ENCODE peak calls at places on chromosomes 13 and 19, in ten cellular contexts. M is IMR-90; P is Peyer's patch; A is dorsolateral prefrontal cortex; O is heart right ventricle; K is lower lobe of right lung; H is PC-9; T is gastrocnemius medialis; S is CD4-positive, alpha-beta T cell; J is tibial artery. W is an unnamed sample.
A peak's percentile ranks its signal among the peaks of the same experiment; 100 is the strongest.

GRCh38 chr19:5103812-5104410 is 135.0 kb downstream of the KDM4B start:
- DNase-seq in M (no peak), P (no peak), A (no peak), O (no peak), K (no peak), H (no peak), T (no peak), S (no peak), J (no peak), W (no peak)

GRCh38 chr13:71880753-71881541 is 13.9 kb upstream of the DACH1 start:
- DNase-seq in M (no peak), P (no peak), A (no peak), O (no peak), K (no peak), H (no peak), T (no peak), S (no peak), J (no peak), W (no peak)

GRCh38 chr19:3154957-3155736 is 19.3 kb downstream of the GNA15 start:
- DNase-seq in M (peak; percentile 99), P (no peak), A (no peak), O (peak; percentile 68), K (peak; percentile 82), H (peak; percentile 55), T (peak; percentile 52), S (peak; percentile 73), J (peak; percentile 81), W (peak; percentile 78)

GRCh38 chr13:50650478-50650877 is 193.0 kb downstream of the DLEU7 start:
- DNase-seq in M (no peak), P (no peak), A (no peak), O (no peak), K (no peak), H (no peak), T (no peak), S (no peak), J (no peak), W (no peak)

GRCh38 chr19:16164222-16164890 is 9.0 kb downstream of the CIB3 start:
- DNase-seq in M (no peak), P (peak; percentile 60), A (no peak), O (no peak), K (no peak), H (no peak), T (no peak), S (no peak), J (no peak), W (no peak)

GRCh38 chr13:44191504-44192171 is 182.0 kb upstream of the SERP2 start:
- DNase-seq in M (peak; percentile 70), P (no peak), A (peak; percentile 45), O (no peak), K (no peak), H (no peak), T (peak; percentile 68), S (peak; percentile 11), J (peak; percentile 51), W (no peak)

GRCh38 chr19:48418317-48419064 is 25.0 kb downstream of the GRIN2D start:
- DNase-seq in M (peak; percentile 23), P (no peak), A (no peak), O (no peak), K (no peak), H (no peak), T (no peak), S (no peak), J (no peak), W (no peak)

GRCh38 chr19:56971230-56971629 is 130.7 kb upstream of the PEG3 start:
- DNase-seq in M (no peak), P (no peak), A (no peak), O (no peak), K (no peak), H (no peak), T (no peak), S (no peak), J (no peak), W (no peak)

GRCh38 chr13:64553411-64554129 is 2676.6 kb downstream of the PCDH9 start:
- DNase-seq in M (peak; percentile 42), P (no peak), A (no peak), O (no peak), K (no peak), H (no peak), T (no peak), S (no peak), J (no peak), W (no peak)

GRCh38 chr19:16851031-16851712 is 22.0 kb downstream of the SIN3B start:
- DNase-seq in M (peak; percentile 77), P (no peak), A (no peak), O (no peak), K (no peak), H (no peak), T (no peak), S (no peak), J (no peak), W (no peak)

GRCh38 chr19:556611-557382 is 12.9 kb downstream of the GZMM start:
- DNase-seq in M (no peak), P (no peak), A (no peak), O (no peak), K (peak; percentile 49), H (peak; percentile 30), T (peak; percentile 6), S (no peak), J (no peak), W (no peak)

GRCh38 chr19:18468517-18468916 is 30.6 kb upstream of the ISYNA1 start:
- DNase-seq in M (no peak), P (no peak), A (no peak), O (no peak), K (no peak), H (no peak), T (peak; percentile 96), S (no peak), J (no peak), W (no peak)
- TF ChIP-seq CTCF in M (no peak), P (no peak), A (no peak), O (no peak), K (no peak), H (no peak), T (no peak), S (no peak), J (no peak), W (no peak)

GRCh38 chr19:40512110-40512472 is 45.3 kb downstream of the SPTBN4 start:
- DNase-seq in M (no peak), P (no peak), A (no peak), O (no peak), K (no peak), H (no peak), T (no peak), S (no peak), J (no peak), W (no peak)

GRCh38 chr19:40511487-40511886 is 44.7 kb downstream of the SPTBN4 start:
- DNase-seq in M (no peak), P (no peak), A (no peak), O (no peak), K (no peak), H (no peak), T (no peak), S (no peak), J (no peak), W (no peak)

GRCh38 chr19:40512473-40513344 is 45.9 kb downstream of the SPTBN4 start:
- DNase-seq in M (peak; percentile 11), P (no peak), A (no peak), O (no peak), K (no peak), H (no peak), T (no peak), S (no peak), J (no peak), W (no peak)

GRCh38 chr19:40508739-40509260 is 42.0 kb downstream of the SPTBN4 start:
- DNase-seq in M (no peak), P (no peak), A (no peak), O (no peak), K (no peak), H (no peak), T (no peak), S (no peak), J (no peak), W (no peak)

DNA sequence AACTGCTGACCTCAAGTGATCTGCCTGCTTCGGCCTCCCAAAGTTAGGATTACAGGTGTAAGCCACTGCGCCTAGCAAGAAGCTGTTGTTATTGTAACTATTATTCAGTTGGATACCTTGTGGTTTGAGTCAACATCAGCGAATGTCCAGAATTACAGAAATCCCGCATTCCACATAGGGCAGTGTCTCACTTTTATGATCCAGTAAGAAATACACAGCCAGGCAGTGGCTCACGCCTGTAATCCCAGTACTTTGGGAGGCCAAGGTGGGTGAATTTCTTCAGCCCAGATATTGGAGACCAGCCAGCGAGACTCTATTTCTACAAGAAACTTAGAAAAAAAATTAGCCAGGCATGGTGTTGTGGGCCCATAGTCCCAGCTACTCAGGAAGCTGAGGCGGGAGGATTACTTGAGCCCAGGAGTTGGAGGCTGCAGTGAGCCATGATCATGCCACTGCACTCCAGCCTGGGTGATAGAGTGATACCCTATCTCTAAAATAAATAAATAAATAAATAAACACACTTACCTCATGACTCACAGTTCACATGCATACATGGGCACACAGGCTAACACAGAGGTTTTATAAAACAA is 43.8 kb downstream of the SPTBN4 start:
- DNase-seq in M (peak; percentile 13), P (no peak), A (no peak), O (no peak), K (no peak), H (no peak), T (no peak), S (no peak), J (no peak), W (no peak)
- H3K27me3 ChIP-seq in M (peaks cover 55% of the 10 kb centered on the region), P (no peaks in the 10 kb centered on the region), A (no peaks in the 10 kb centered on the region), O (peaks cover 43% of the 10 kb centered on the region), K (peaks cover 42% of the 10 kb centered on the region), H (peaks cover 31% of the 10 kb centered on the region), T (peaks cover 10% of the 10 kb centered on the region), S (peaks cover 34% of the 10 kb centered on the region), J (no peaks in the 10 kb centered on the region), W (peaks cover 41% of the 10 kb centered on the region)

DNA sequence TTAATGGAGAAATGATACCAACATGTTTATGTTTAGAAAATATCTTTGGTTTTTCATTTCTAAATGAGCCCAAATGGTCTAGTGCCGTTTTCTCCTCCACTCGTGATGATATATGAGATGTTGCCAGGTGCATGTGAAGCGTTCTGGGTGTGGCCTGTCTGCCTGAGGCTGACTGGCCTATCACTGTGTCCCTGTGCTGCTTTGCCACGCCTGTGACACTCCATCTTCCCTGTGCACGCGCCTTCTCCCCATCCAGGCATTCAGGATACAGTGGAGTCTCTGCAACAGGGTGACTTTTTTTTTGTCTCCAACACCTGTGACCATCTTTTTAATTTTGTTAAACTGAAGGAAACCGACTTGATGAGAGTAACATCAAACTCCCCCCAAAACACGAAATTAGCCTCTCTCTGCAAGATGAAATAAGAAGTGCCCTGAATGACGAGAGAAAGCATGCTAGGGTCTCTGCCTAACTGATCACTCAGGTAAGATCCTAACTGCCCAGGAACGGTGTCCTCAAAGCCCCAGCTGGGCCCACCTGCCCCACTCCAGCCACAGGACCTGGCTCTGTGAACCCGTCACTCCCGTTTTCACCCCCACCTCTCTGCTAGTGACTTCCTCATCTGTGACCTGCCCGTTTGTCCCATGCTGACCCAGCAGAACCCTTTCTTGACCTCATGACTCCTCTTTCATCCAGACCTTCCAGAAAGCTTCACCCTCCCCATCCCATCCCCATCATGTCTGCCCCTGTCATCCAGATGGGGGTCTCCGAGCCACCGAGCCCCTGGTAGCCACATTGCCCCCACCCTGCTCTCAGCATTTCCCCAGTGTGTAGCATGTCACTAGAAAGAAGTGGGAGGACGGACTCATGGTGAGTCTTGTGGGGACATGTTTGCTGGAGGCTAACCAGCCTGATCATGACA is 33.2 kb upstream of the TFDP1 start:
- DNase-seq in M (no peak), P (peak; percentile 15), A (peak; percentile 9), O (no peak), K (peak; percentile 8), H (no peak), T (no peak), S (no peak), J (no peak), W (peak; percentile 47)
- H3K27ac ChIP-seq in M (no peak overlapping the region), P (no peak overlapping the region), A (no peak overlapping the region), O (no peak overlapping the region), K (no peak overlapping the region), H (no peak overlapping the region), T (no peak overlapping the region), S (no peak overlapping the region), J (no peak overlapping the region), W (no peak overlapping the region)

GRCh38 chr19:6372594-6373095 is at the start of gene ALKBH7:
- DNase-seq in M (peak; percentile 100), P (peak; percentile 96), A (peak; percentile 99), O (peak; percentile 95), K (peak; percentile 99), H (peak; percentile 92), T (peak; percentile 100), S (peak; percentile 94), J (peak; percentile 100), W (peak; percentile 97)
- TF ChIP-seq CTCF in M (no peak), P (no peak), A (peak; percentile 35), O (peak; percentile 1), K (no peak), H (no peak), T (no peak), S (no peak), J (no peak), W (peak; percentile 9)

W was measured in upper lobe of right lung.